ENCODE peak calls at places on chromosomes 6 and 20, in ten cellular contexts. P is CD8-positive, alpha-beta T cell; A is uterus; N is transverse colon; W is tibial artery; Y is CD8-positive, alpha-beta memory T cell; C is bronchial epithelial cell; O is fibroblast of the aortic adventitia; U is endothelial cell of umbilical vein; J is A549. S is an unnamed sample.

GRCh38 chr6:14382381-14383236 is 265.0 kb downstream of the CD83 start:
- DNase-seq in P (no peak), A (no peak), N (no peak), W (no peak), Y (no peak), C (no peak), O (no peak), U (no peak), J (no peak), S (peak; percentile 99)

GRCh38 chr6:149483302-149483701 is 1.5 kb downstream of the ZC3H12D start:
- DNase-seq in P (no peak), A (no peak), N (no peak), W (no peak), Y (no peak), C (no peak), O (no peak), U (no peak), J (no peak), S (no peak)

GRCh38 chr6:3755637-3756515 is 4.4 kb upstream of the PXDC1 start:
- DNase-seq in P (no peak), A (no peak), N (no peak), W (no peak), Y (no peak), C (no peak), O (no peak), U (no peak), J (no peak), S (no peak)

GRCh38 chr6:103522045-103522444 is 1337.7 kb downstream of the HACE1 start:
- DNase-seq in P (no peak), A (no peak), N (no peak), W (no peak), Y (no peak), C (no peak), O (no peak), U (no peak), J (no peak), S (no peak)

GRCh38 chr6:26592649-26593048 is 4.1 kb upstream of the ABT1 start:
- DNase-seq in P (no peak), A (no peak), N (no peak), W (no peak), Y (no peak), C (no peak), O (no peak), U (no peak), J (peak; percentile 24), S (no peak)

GRCh38 chr6:158020272-158020711 is 38.6 kb downstream of the SYNJ2 start:
- DNase-seq in P (no peak), A (no peak), N (no peak), W (no peak), Y (no peak), C (peak; percentile 65), O (no peak), U (no peak), J (no peak), S (no peak)

GRCh38 chr6:89580997-89581666 is 57.4 kb downstream of the LYRM2 start:
- DNase-seq in P (no peak), A (no peak), N (no peak), W (no peak), Y (no peak), C (no peak), O (no peak), U (no peak), J (no peak), S (no peak)

GRCh38 chr6:38797391-38797790 is 82.3 kb downstream of the DNAH8 start:
- DNase-seq in P (no peak), A (no peak), N (no peak), W (no peak), Y (no peak), C (no peak), O (no peak), U (peak; percentile 58), J (no peak), S (no peak)

GRCh38 chr6:157227202-157228166 is 95.8 kb downstream of the TMEM242 start:
- DNase-seq in P (no peak), A (no peak), N (no peak), W (peak; percentile 62), Y (no peak), C (no peak), O (no peak), U (peak; percentile 55), J (no peak), S (peak; percentile 77)

GRCh38 chr20:25314497-25315417 is 66.9 kb downstream of the PYGB start:
- DNase-seq in P (no peak), A (peak; percentile 4), N (peak; percentile 3), W (peak; percentile 28), Y (no peak), C (no peak), O (no peak), U (no peak), J (peak; percentile 58), S (no peak)

GRCh38 chr20:63708301-63709148 is 686 bp downstream of the ZGPAT start:
- DNase-seq in P (no peak), A (peak; percentile 20), N (no peak), W (peak; percentile 66), Y (no peak), C (no peak), O (no peak), U (no peak), J (no peak), S (no peak)

GRCh38 chr20:10864076-10864672 is 190.4 kb upstream of the JAG1 start:
- DNase-seq in P (no peak), A (no peak), N (peak; percentile 86), W (no peak), Y (no peak), C (peak; percentile 80), O (peak; percentile 89), U (no peak), J (peak; percentile 31), S (no peak)

GRCh38 chr20:35145141-35145564 is 2.0 kb downstream of the EDEM2 start:
- DNase-seq in P (peak; percentile 10), A (no peak), N (no peak), W (no peak), Y (peak; percentile 25), C (peak; percentile 65), O (peak; percentile 79), U (peak; percentile 86), J (peak; percentile 70), S (peak; percentile 42)

GRCh38 chr6:71459162-71459561 is 170.6 kb downstream of the OGFRL1 start:
- DNase-seq in P (no peak), A (no peak), N (no peak), W (no peak), Y (no peak), C (no peak), O (no peak), U (no peak), J (no peak), S (no peak)

GRCh38 chr6:40722553-40723258 is 135.5 kb upstream of the LRFN2 start:
- DNase-seq in P (no peak), A (no peak), N (no peak), W (no peak), Y (no peak), C (no peak), O (no peak), U (no peak), J (no peak), S (no peak)

GRCh38 chr6:105952326-105952725 is 133.8 kb upstream of the PRDM1 start:
- DNase-seq in P (no peak), A (no peak), N (no peak), W (no peak), Y (no peak), C (no peak), O (no peak), U (no peak), J (no peak), S (no peak)

GRCh38 chr20:57495978-57496377 is 29.0 kb downstream of the CTCFL start:
- DNase-seq in P (no peak), A (no peak), N (no peak), W (peak; percentile 24), Y (no peak), C (no peak), O (no peak), U (no peak), J (no peak), S (no peak)

GRCh38 chr6:87540541-87540940 is 49.2 kb downstream of the RARS2 start:
- DNase-seq in P (no peak), A (no peak), N (no peak), W (no peak), Y (no peak), C (no peak), O (no peak), U (peak; percentile 89), J (no peak), S (no peak)

GRCh38 chr6:6901205-6901719 is 206.5 kb upstream of the RREB1 start:
- DNase-seq in P (no peak), A (no peak), N (no peak), W (no peak), Y (no peak), C (no peak), O (no peak), U (no peak), J (no peak), S (no peak)
- H3K4me3 ChIP-seq in P (no peak overlapping the region), A (no peak overlapping the region), N (no peak overlapping the region), W (no peak overlapping the region), Y (no peak overlapping the region), C (no peak overlapping the region), O (no peak overlapping the region), U (no peak overlapping the region), J (no peak overlapping the region), S (no peak overlapping the region)

DNA sequence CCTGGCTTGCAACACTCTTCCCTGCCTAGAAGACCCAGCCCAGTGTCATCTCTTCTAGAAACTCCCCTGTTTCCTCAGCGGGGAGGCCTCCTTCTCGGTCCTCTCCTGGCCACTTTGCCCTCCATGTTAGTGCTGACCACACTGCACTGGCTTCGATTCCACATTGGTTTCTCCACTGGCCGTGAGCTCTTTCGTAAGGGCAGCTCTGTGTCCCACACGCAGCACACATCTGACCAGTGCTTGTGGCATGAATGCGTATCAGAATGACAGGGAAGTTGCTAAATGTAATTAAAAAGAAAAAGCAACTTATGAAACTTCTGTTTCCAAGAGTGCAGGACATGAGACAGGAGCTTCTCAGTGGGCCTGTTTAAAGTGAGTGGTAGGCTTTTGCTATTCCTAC is 49.4 kb upstream of the FNDC1 start:
- DNase-seq in P (no peak), A (no peak), N (no peak), W (no peak), Y (no peak), C (no peak), O (no peak), U (no peak), J (no peak), S (no peak)
- H3K4me3 ChIP-seq in P (no peak overlapping the region), A (no peak overlapping the region), N (no peak overlapping the region), W (no peak overlapping the region), Y (no peak overlapping the region), C (no peak overlapping the region), O (no peak overlapping the region), U (no peak overlapping the region), J (no peak overlapping the region), S (no peak overlapping the region)

GRCh38 chr6:30130887-30131862 is 4.8 kb upstream of the TRIM40 start:
- DNase-seq in P (peak; percentile 69), A (peak; percentile 54), N (peak; percentile 73), W (no peak), Y (peak; percentile 51), C (peak; percentile 73), O (peak; percentile 87), U (peak; percentile 57), J (peak; percentile 84), S (peak; percentile 81)
- H3K4me3 ChIP-seq in P (no peak overlapping the region), A (no peak overlapping the region), N (no peak overlapping the region), W (no peak overlapping the region), Y (no peak overlapping the region), C (no peak overlapping the region), O (no peak overlapping the region), U (no peak overlapping the region), J (no peak overlapping the region), S (peak overlapping the region; percentile 6)

DNA sequence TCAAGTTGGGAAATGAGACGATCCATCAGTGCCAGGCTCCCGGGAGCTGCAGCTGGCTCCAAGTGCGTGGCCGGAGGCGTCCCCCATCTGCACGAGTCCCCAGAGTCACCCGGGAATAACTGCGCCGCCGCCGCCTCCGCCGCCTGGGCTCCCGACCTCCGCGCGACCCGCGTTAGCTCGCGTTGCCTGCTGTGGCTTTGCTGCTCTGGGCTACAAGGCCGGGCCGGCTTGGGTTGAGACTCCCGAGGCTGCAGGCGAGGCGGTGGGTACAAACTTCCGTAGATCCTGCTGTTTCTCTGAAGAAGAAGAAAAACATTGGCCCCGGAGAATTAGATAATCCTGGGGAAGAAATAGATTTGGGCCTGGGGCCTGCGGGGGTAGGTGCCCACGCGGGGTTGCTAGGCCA is 7.4 kb upstream of the LAMP5 start:
- DNase-seq in P (no peak), A (no peak), N (no peak), W (no peak), Y (no peak), C (no peak), O (no peak), U (no peak), J (no peak), S (no peak)
- H3K4me3 ChIP-seq in P (no peak overlapping the region), A (no peak overlapping the region), N (no peak overlapping the region), W (peak overlapping the region; percentile 33), Y (no peak overlapping the region), C (no peak overlapping the region), O (no peak overlapping the region), U (no peak overlapping the region), J (no peak overlapping the region), S (no peak overlapping the region)